ENCODE peak calls at places on chromosomes 6 and 20, in nine cellular contexts. N, V, L, J, F, E, Z, Y and O are unnamed samples.

GRCh38 chr6:107101661-107102413 is 13.5 kb downstream of the BEND3 start:
- DNase-seq in J (no peak), V (no peak), L (no peak), F (no peak), N (no peak), E (no peak), Z (no peak), Y (no peak), O (no peak)

GRCh38 chr20:63060057-63060991 is 53.6 kb upstream of the BHLHE23 start:
- DNase-seq in E (no peak), Y (peak), V (peak), J (no peak), N (peak), Z (peak), F (peak), L (no peak), O (no peak)

GRCh38 chr6:149890629-149891045 is 7.3 kb downstream of the RAET1E start:
- DNase-seq in Y (no peak), F (no peak), N (peak), V (peak), Z (no peak), E (no peak), L (no peak), J (peak), O (no peak)

GRCh38 chr20:32773880-32774279 is 11.7 kb downstream of the DNMT3B start:
- DNase-seq in V (no peak), Z (no peak), N (no peak), F (no peak), E (no peak), Y (no peak), L (no peak), J (no peak), O (no peak)

GRCh38 chr20:35055445-35056276 is 36.9 kb downstream of the TRPC4AP start:
- DNase-seq in E (no peak), N (no peak), Z (no peak), V (peak), F (no peak), Y (no peak), J (no peak), L (no peak), O (no peak)

GRCh38 chr20:37576911-37577310 is 49.2 kb upstream of the BLCAP start:
- DNase-seq in Y (no peak), V (no peak), F (no peak), J (no peak), N (no peak), L (no peak), Z (no peak), E (no peak), O (no peak)

GRCh38 chr6:17354700-17355403 is 38.5 kb upstream of the CAP2 start:
- DNase-seq in E (no peak), F (no peak), Y (peak), Z (no peak), V (peak), J (no peak), L (no peak), N (peak), O (no peak)

GRCh38 chr20:52037370-52037769 is 154.2 kb downstream of the ZFP64 start:
- DNase-seq in N (no peak), Z (no peak), E (no peak), J (no peak), L (no peak), Y (no peak), V (no peak), F (no peak), O (no peak)

GRCh38 chr6:150203378-150203777 is 60.5 kb downstream of the PPP1R14C start:
- DNase-seq in N (no peak), Z (no peak), Y (no peak), E (no peak), F (no peak), L (no peak), V (no peak), J (no peak), O (no peak)

GRCh38 chr6:11616200-11616611 is 78.7 kb downstream of the TMEM170B start:
- DNase-seq in E (no peak), L (no peak), F (no peak), Y (peak), Z (no peak), J (no peak), N (peak), V (peak), O (no peak)

GRCh38 chr6:137493218-137494038 is 766 bp downstream of the OLIG3 start:
- DNase-seq in Y (no peak), V (no peak), E (no peak), N (peak), J (peak), L (no peak), Z (no peak), F (no peak), O (no peak)

GRCh38 chr20:22460231-22460630 is 124.1 kb downstream of the FOXA2 start:
- DNase-seq in Y (no peak), E (no peak), V (no peak), N (no peak), Z (no peak), F (no peak), L (no peak), J (no peak), O (no peak)

GRCh38 chr20:703426-703825 is 27.8 kb upstream of the SCRT2 start:
- DNase-seq in F (no peak), N (no peak), E (no peak), Y (no peak), V (no peak), J (no peak), L (no peak), Z (no peak), O (no peak)

GRCh38 chr6:150373260-150373701 is 4.5 kb downstream of the IYD start:
- DNase-seq in L (no peak), J (no peak), Y (peak), E (no peak), F (peak), N (peak), Z (no peak), V (peak), O (no peak)

GRCh38 chr6:25911359-25911758 is 19.1 kb downstream of the SLC17A2 start:
- DNase-seq in Y (no peak), V (no peak), J (no peak), L (no peak), E (no peak), N (no peak), F (no peak), Z (no peak), O (no peak)

GRCh38 chr20:32179934-32180333 is 27.6 kb downstream of the PLAGL2 start:
- DNase-seq in J (no peak), V (no peak), F (no peak), L (no peak), E (no peak), Y (no peak), Z (no peak), N (no peak), O (no peak)

GRCh38 chr6:138923561-138923960 is 64.5 kb downstream of the REPS1 start:
- DNase-seq in F (no peak), E (no peak), L (no peak), J (no peak), N (no peak), V (no peak), Y (no peak), Z (no peak), O (no peak)